ENCODE peak calls at places on chromosomes 11 and 22, in nine cellular contexts. C, Z, O, N, G, F, V, Q and M are unnamed samples.

GRCh38 chr11:12900496-12900895 is 108.6 kb upstream of the RASSF10 start:
- DNase-seq in O (peak), Q (no peak), C (no peak), F (peak), Z (peak), N (no peak), V (no peak), G (peak), M (no peak)

GRCh38 chr11:47560431-47560830 is 5.0 kb upstream of the PTPMT1 start:
- DNase-seq in N (no peak), Q (no peak), Z (no peak), C (no peak), G (no peak), F (no peak), O (peak), V (no peak), M (no peak)

GRCh38 chr22:33921576-33922181 is 1.4 kb upstream of the LARGE1 start:
- DNase-seq in V (peak), Q (peak), N (peak), C (no peak), G (peak), O (peak), Z (no peak), F (no peak), M (peak)

GRCh38 chr11:2817431-2817830 is 68.1 kb downstream of the CDKN1C start:
- DNase-seq in F (no peak), G (no peak), N (no peak), C (no peak), O (no peak), V (no peak), Q (no peak), Z (no peak), M (no peak)

GRCh38 chr11:45414082-45414481 is 127.9 kb upstream of the SYT13 start:
- DNase-seq in G (no peak), C (no peak), V (no peak), N (no peak), O (no peak), Q (no peak), F (no peak), Z (no peak), M (no peak)

GRCh38 chr22:26656896-26657851 is at the start of gene MIAT:
- DNase-seq in V (peak), N (no peak), F (no peak), C (peak), Z (no peak), G (no peak), Q (no peak), O (no peak), M (no peak)

GRCh38 chr11:72716291-72716690 is 35.9 kb downstream of the ARAP1 start:
- DNase-seq in Z (no peak), F (no peak), N (peak), Q (no peak), O (no peak), C (no peak), G (no peak), V (no peak), M (peak)

GRCh38 chr11:115085461-115086220 is 407.3 kb downstream of the NXPE2 start:
- DNase-seq in O (no peak), N (no peak), G (no peak), V (no peak), C (no peak), Z (no peak), Q (no peak), F (no peak), M (peak)

GRCh38 chr22:39959640-39960447 is at the start of gene TMA7B:
- DNase-seq in Z (no peak), G (no peak), V (no peak), O (peak), C (peak), N (no peak), F (no peak), Q (no peak), M (no peak)

GRCh38 chr22:42080287-42080686 is 787 bp downstream of the SMDT1 start:
- DNase-seq in F (no peak), V (no peak), C (no peak), O (peak), Q (peak), G (peak), N (no peak), Z (no peak), M (peak)

GRCh38 chr11:15159085-15159484 is 44.4 kb downstream of the INSC start:
- DNase-seq in O (peak), Q (no peak), C (no peak), G (no peak), Z (no peak), F (no peak), V (peak), N (no peak), M (peak)

GRCh38 chr11:2779981-2780849 is 80.4 kb upstream of the KCNQ1OT1 start:
- DNase-seq in O (no peak), F (no peak), N (peak), G (no peak), Z (no peak), Q (peak), V (no peak), C (no peak), M (no peak)

GRCh38 chr22:38871360-38872171 is 450 bp downstream of the CBX6 start:
- DNase-seq in Z (no peak), V (no peak), C (no peak), N (no peak), G (peak), O (no peak), F (no peak), Q (no peak), M (peak)

GRCh38 chr11:6598555-6598954 is 4.9 kb downstream of the RRP8 start:
- DNase-seq in N (no peak), C (no peak), Z (no peak), G (no peak), O (no peak), Q (no peak), V (no peak), F (no peak), M (no peak)

GRCh38 chr11:9535189-9535781 is 38.2 kb upstream of the WEE1 start:
- DNase-seq in C (peak), N (peak), G (peak), Z (peak), Q (peak), O (peak), V (no peak), F (no peak), M (peak)

GRCh38 chr11:130813196-130813595 is 103.1 kb downstream of the SNX19 start:
- DNase-seq in Q (no peak), G (no peak), O (no peak), F (no peak), Z (no peak), C (no peak), N (no peak), V (no peak), M (no peak)

GRCh38 chr11:65779919-65780769 is 632 bp downstream of the AP5B1 start:
- DNase-seq in Q (peak), N (peak), O (peak), C (peak), F (peak), G (peak), Z (no peak), V (peak), M (peak)

GRCh38 chr11:100618914-100619313 is 68.2 kb upstream of the ARHGAP42 start:
- DNase-seq in V (no peak), C (no peak), G (no peak), F (no peak), O (no peak), Q (no peak), N (no peak), Z (no peak), M (no peak)

GRCh38 chr22:43343262-43343988 is at the start of gene SCUBE1:
- DNase-seq in V (peak), O (no peak), Q (peak), G (peak), Z (no peak), C (peak), F (no peak), N (peak), M (peak)

GRCh38 chr11:69775163-69775755 is at the start of gene FGF4:
- DNase-seq in O (no peak), Q (no peak), V (no peak), C (no peak), N (no peak), F (no peak), G (peak), Z (no peak), M (peak)

GRCh38 chr11:115911656-115912055 is 407.4 kb upstream of the CADM1 start:
- DNase-seq in G (no peak), Q (no peak), N (no peak), F (no peak), V (no peak), C (no peak), O (no peak), Z (no peak), M (peak)

GRCh38 chr11:17506942-17507341 is 30.3 kb upstream of the ABCC8 start:
- DNase-seq in C (no peak), F (no peak), N (no peak), Q (no peak), G (no peak), Z (no peak), O (no peak), V (peak), M (no peak)

GRCh38 chr11:57615308-57615707 is 17.8 kb downstream of the SERPING1 start:
- DNase-seq in Q (no peak), O (no peak), V (no peak), N (no peak), F (no peak), C (no peak), G (no peak), Z (no peak), M (no peak)

GRCh38 chr22:24521791-24522245 is 26.7 kb downstream of the UPB1 start:
- DNase-seq in O (peak), Z (no peak), V (no peak), F (no peak), C (no peak), G (peak), Q (peak), N (no peak), M (peak)